ENCODE peak calls at places on chromosome 13, in five cellular contexts. T is breast epithelium, P is lower leg skin, L is brain microvascular endothelial cell, N is uterus. S is an unnamed sample.

GRCh38 chr13:24135674-24136300 is 24.7 kb upstream of the SPATA13 start:
- DNase-seq in N (no peak), L (peak; percentile 32), P (no peak), T (no peak), S (peak; percentile 53)

GRCh38 chr13:112233256-112233655 is 142.9 kb upstream of the SPACA7 start:
- DNase-seq in N (no peak), P (peak; percentile 63), T (no peak), L (no peak), S (no peak)

GRCh38 chr13:40984670-40985366 is 34.3 kb downstream of the ELF1 start:
- DNase-seq in T (no peak), L (no peak), N (no peak), P (no peak), S (no peak)

GRCh38 chr13:30340367-30341184 is 33.2 kb upstream of the KATNAL1 start:
- DNase-seq in T (no peak), L (peak; percentile 74), N (peak; percentile 93), P (peak; percentile 92), S (peak; percentile 99)

GRCh38 chr13:28099396-28100148 is 804 bp downstream of the FLT3 start:
- DNase-seq in P (no peak), N (no peak), L (no peak), T (no peak), S (no peak)

GRCh38 chr13:64640002-64640401 is 2590.1 kb downstream of the PCDH9 start:
- DNase-seq in P (no peak), N (no peak), T (no peak), L (no peak), S (no peak)

GRCh38 chr13:48263196-48263595 is 30.2 kb downstream of the ITM2B start:
- DNase-seq in T (no peak), L (no peak), P (no peak), N (no peak), S (no peak)

GRCh38 chr13:73411067-73411809 is 352.4 kb downstream of the KLF5 start:
- DNase-seq in L (no peak), N (no peak), P (no peak), T (no peak), S (no peak)

GRCh38 chr13:62910541-62910940 is 1494.9 kb upstream of the PCDH20 start:
- DNase-seq in P (no peak), L (no peak), N (no peak), T (no peak), S (no peak)

GRCh38 chr13:111908391-111908790 is 158.6 kb upstream of the SOX1 start:
- DNase-seq in P (peak; percentile 74), L (no peak), N (no peak), T (no peak), S (no peak)

GRCh38 chr13:57862879-57863278 is 231.3 kb downstream of the PCDH17 start:
- DNase-seq in T (no peak), N (no peak), P (no peak), L (no peak), S (no peak)
- H3K4me3 ChIP-seq in T (no peak overlapping the region), N (no peak overlapping the region), P (no peak overlapping the region), L (no peak overlapping the region), S (no peak overlapping the region)

GRCh38 chr13:25778302-25778701 is 273.5 kb downstream of the SHISA2 start:
- DNase-seq in T (no peak), N (no peak), P (no peak), L (no peak), S (no peak)
- TF ChIP-seq CTCF in T (no peak), N (no peak), P (no peak), L (no peak), S (no peak)

DNA sequence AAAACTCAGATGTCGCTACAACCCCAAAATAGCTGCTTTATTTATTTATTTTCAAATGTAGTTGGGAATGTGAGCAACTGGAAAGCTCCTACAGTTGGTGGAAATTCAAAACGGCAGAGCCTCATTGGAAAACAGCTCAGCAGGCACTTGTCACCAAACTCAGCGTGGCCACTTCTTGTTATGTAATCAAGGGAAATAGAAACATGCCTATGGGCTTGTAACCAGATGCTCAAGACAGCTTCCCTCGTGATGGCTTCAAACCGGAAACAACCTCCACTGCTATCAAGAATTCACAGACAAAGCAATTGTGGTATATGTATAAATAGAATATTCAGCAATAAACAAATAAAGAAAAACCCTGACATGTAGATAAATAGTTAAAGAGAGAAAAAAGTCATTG is 627.8 kb upstream of the SLC10A2 start:
- DNase-seq in P (no peak), L (no peak), T (no peak), N (no peak), S (no peak)
- H3K4me3 ChIP-seq in P (no peak overlapping the region), L (no peak overlapping the region), T (no peak overlapping the region), N (no peak overlapping the region), S (no peak overlapping the region)

DNA sequence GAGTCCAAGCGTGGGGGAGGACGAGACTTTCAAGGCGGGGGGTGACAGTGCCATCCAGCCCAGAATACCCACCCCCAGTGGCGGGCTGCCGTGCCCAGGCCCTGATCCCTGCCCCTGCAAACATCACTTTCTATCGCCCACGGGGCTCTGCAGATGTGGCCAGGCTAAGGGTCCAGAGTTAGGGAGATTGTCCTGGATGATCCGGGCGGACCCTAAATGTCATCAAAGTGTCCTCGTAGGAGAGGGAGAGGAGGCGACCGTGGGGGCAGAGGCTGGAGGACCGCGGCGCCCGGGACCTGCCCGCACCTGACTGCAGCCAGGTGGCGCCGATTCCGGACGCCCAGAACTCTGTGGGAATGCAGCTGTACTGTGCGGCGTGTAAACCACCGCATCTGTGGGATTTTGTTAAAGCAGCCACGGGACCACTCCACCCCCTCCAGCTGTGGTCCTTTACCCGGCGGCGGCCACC is 32.4 kb downstream of the GJA3 start:
- DNase-seq in T (no peak), N (no peak), L (no peak), P (peak; percentile 85), S (no peak)
- TF ChIP-seq CTCF in T (no peak), N (no peak), L (peak; percentile 48), P (no peak), S (no peak)

DNA sequence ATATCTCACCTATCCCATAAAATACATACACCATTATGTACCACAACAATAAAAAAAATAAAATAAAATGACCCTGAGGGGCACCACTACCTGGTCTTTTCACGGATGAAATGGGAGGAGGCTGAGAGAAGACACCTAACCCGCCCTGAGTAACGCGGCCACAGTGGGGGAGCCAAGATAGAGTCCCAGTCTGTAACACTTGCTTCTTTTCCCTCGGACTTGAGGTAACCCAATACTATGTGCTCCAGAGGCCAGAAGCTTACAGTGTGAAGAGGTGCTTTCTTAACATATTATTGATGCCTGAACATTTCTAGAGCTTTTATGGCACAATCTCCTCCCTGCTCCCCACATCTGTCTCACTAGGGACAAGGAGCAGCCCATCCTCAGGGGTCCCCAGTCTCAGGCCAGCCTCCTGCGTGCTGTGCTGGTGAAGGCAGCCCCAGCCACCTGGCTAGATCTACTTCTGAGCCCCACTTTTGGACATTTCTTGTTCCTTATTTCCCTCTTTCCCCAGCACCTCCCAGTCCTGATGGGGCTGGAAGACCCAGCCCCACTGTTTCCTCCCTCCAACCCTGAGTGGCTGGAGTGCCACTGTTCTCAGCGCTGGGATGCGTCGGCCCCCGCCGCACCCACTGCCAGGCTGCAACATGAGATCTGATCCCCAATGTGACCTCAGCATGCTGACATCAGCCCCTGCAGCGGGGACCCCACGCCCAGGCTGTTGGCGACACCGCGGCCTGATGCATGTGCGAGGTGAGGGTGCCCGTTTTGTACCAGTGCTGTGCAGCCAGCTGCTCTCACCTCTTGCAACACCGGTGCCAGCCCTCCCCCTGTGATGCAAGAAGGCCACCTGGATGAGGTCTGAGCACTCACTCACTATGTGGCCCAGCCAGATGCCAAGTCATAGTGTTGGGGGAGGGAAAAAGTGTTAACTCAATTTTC is 143.3 kb downstream of the DCLK1 start:
- DNase-seq in T (no peak), P (no peak), L (no peak), N (no peak), S (no peak)
- H3K4me3 ChIP-seq in T (no peak overlapping the region), P (no peak overlapping the region), L (no peak overlapping the region), N (no peak overlapping the region), S (no peak overlapping the region)